ENCODE peak calls at places on chromosomes 13 and 19, in seven cellular contexts. One of them, this sample, is unnamed.

GRCh38 chr13:40190656-40191100 is 475.8 kb downstream of the FOXO1 start:
- DNase-seq in uterus: peak; percentile 71
- DNase-seq in pancreas: no peak
- DNase-seq in colonic mucosa: no peak
- DNase-seq in heart left ventricle: peak; percentile 45
- DNase-seq in left lung: no peak
- DNase-seq in CD4-positive, alpha-beta memory T cell: peak; percentile 71
- DNase-seq in this sample: peak; percentile 91

GRCh38 chr13:94968040-94968756 is 255.9 kb upstream of the SOX21 start:
- DNase-seq in left lung: no peak
- DNase-seq in colonic mucosa: no peak
- DNase-seq in heart left ventricle: no peak
- DNase-seq in pancreas: peak; percentile 50
- DNase-seq in uterus: no peak
- DNase-seq in CD4-positive, alpha-beta memory T cell: no peak
- DNase-seq in this sample: no peak

GRCh38 chr13:44313674-44314073 is 60.0 kb upstream of the SERP2 start:
- DNase-seq in left lung: no peak
- DNase-seq in uterus: no peak
- DNase-seq in CD4-positive, alpha-beta memory T cell: no peak
- DNase-seq in pancreas: no peak
- DNase-seq in heart left ventricle: no peak
- DNase-seq in colonic mucosa: no peak
- DNase-seq in this sample: peak; percentile 81

GRCh38 chr13:91355099-91355825 is 7.8 kb downstream of the MIR17HG start:
- DNase-seq in CD4-positive, alpha-beta memory T cell: no peak
- DNase-seq in uterus: no peak
- DNase-seq in left lung: no peak
- DNase-seq in pancreas: no peak
- DNase-seq in heart left ventricle: no peak
- DNase-seq in colonic mucosa: no peak
- DNase-seq in this sample: no peak

GRCh38 chr13:30892966-30893365 is 13.1 kb upstream of the MEDAG start:
- DNase-seq in pancreas: no peak
- DNase-seq in left lung: no peak
- DNase-seq in heart left ventricle: peak; percentile 57
- DNase-seq in colonic mucosa: no peak
- DNase-seq in uterus: peak; percentile 71
- DNase-seq in CD4-positive, alpha-beta memory T cell: no peak
- DNase-seq in this sample: no peak

GRCh38 chr13:74288361-74288911 is 154.2 kb upstream of the KLF12 start:
- DNase-seq in heart left ventricle: peak; percentile 51
- DNase-seq in uterus: peak; percentile 25
- DNase-seq in CD4-positive, alpha-beta memory T cell: peak; percentile 29
- DNase-seq in pancreas: peak; percentile 32
- DNase-seq in left lung: no peak
- DNase-seq in colonic mucosa: peak; percentile 46
- DNase-seq in this sample: no peak

GRCh38 chr13:24630851-24631341 is 49.3 kb upstream of the ATP12A start:
- DNase-seq in heart left ventricle: no peak
- DNase-seq in colonic mucosa: no peak
- DNase-seq in pancreas: no peak
- DNase-seq in CD4-positive, alpha-beta memory T cell: no peak
- DNase-seq in uterus: no peak
- DNase-seq in left lung: peak; percentile 69
- DNase-seq in this sample: no peak

GRCh38 chr13:31913459-31913858 is 118.1 kb upstream of the FRY start:
- DNase-seq in CD4-positive, alpha-beta memory T cell: no peak
- DNase-seq in left lung: no peak
- DNase-seq in heart left ventricle: no peak
- DNase-seq in colonic mucosa: no peak
- DNase-seq in pancreas: no peak
- DNase-seq in uterus: no peak
- DNase-seq in this sample: no peak

GRCh38 chr13:72284791-72285190 is 417.8 kb upstream of the DACH1 start:
- DNase-seq in colonic mucosa: no peak
- DNase-seq in pancreas: no peak
- DNase-seq in uterus: no peak
- DNase-seq in left lung: no peak
- DNase-seq in heart left ventricle: no peak
- DNase-seq in CD4-positive, alpha-beta memory T cell: no peak
- DNase-seq in this sample: no peak

GRCh38 chr19:39303373-39304184 is 7.4 kb downstream of the IFNL1 start:
- DNase-seq in pancreas: no peak
- DNase-seq in heart left ventricle: no peak
- DNase-seq in left lung: no peak
- DNase-seq in uterus: no peak
- DNase-seq in CD4-positive, alpha-beta memory T cell: no peak
- DNase-seq in colonic mucosa: no peak
- DNase-seq in this sample: peak; percentile 80

GRCh38 chr13:42656136-42656535 is 82.2 kb downstream of the TNFSF11 start:
- DNase-seq in CD4-positive, alpha-beta memory T cell: no peak
- DNase-seq in left lung: no peak
- DNase-seq in heart left ventricle: no peak
- DNase-seq in pancreas: no peak
- DNase-seq in uterus: no peak
- DNase-seq in colonic mucosa: no peak
- DNase-seq in this sample: no peak

GRCh38 chr13:50244913-50245574 is 229.8 kb downstream of the KCNRG start:
- DNase-seq in colonic mucosa: peak; percentile 32
- DNase-seq in left lung: peak; percentile 43
- DNase-seq in CD4-positive, alpha-beta memory T cell: no peak
- DNase-seq in heart left ventricle: no peak
- DNase-seq in uterus: no peak
- DNase-seq in pancreas: no peak
- DNase-seq in this sample: peak; percentile 87

GRCh38 chr19:6580313-6580712 is 10.6 kb downstream of the CD70 start:
- DNase-seq in colonic mucosa: no peak
- DNase-seq in pancreas: no peak
- DNase-seq in CD4-positive, alpha-beta memory T cell: no peak
- DNase-seq in uterus: no peak
- DNase-seq in left lung: peak; percentile 45
- DNase-seq in heart left ventricle: no peak
- DNase-seq in this sample: peak; percentile 87

GRCh38 chr13:59034198-59034597 is 1129.5 kb downstream of the DIAPH3 start:
- DNase-seq in colonic mucosa: no peak
- DNase-seq in heart left ventricle: no peak
- DNase-seq in left lung: no peak
- DNase-seq in uterus: no peak
- DNase-seq in pancreas: no peak
- DNase-seq in CD4-positive, alpha-beta memory T cell: no peak
- DNase-seq in this sample: no peak

GRCh38 chr13:102100234-102100633 is 301.6 kb downstream of the FGF14 start:
- DNase-seq in CD4-positive, alpha-beta memory T cell: no peak
- DNase-seq in pancreas: no peak
- DNase-seq in colonic mucosa: no peak
- DNase-seq in left lung: no peak
- DNase-seq in uterus: no peak
- DNase-seq in heart left ventricle: no peak
- DNase-seq in this sample: no peak

GRCh38 chr13:97933736-97934135 is 19.7 kb upstream of the IPO5 start:
- DNase-seq in heart left ventricle: no peak
- DNase-seq in left lung: no peak
- DNase-seq in CD4-positive, alpha-beta memory T cell: no peak
- DNase-seq in uterus: no peak
- DNase-seq in pancreas: no peak
- DNase-seq in colonic mucosa: no peak
- DNase-seq in this sample: no peak

GRCh38 chr13:97934590-97934989 is 18.9 kb upstream of the IPO5 start:
- DNase-seq in heart left ventricle: no peak
- DNase-seq in left lung: no peak
- DNase-seq in uterus: no peak
- DNase-seq in pancreas: no peak
- DNase-seq in colonic mucosa: no peak
- DNase-seq in CD4-positive, alpha-beta memory T cell: no peak
- DNase-seq in this sample: peak; percentile 48

GRCh38 chr13:97935071-97935470 is 18.4 kb upstream of the IPO5 start:
- DNase-seq in CD4-positive, alpha-beta memory T cell: no peak
- DNase-seq in pancreas: no peak
- DNase-seq in heart left ventricle: no peak
- DNase-seq in colonic mucosa: no peak
- DNase-seq in uterus: no peak
- DNase-seq in left lung: no peak
- DNase-seq in this sample: no peak

GRCh38 chr13:97944396-97945029 is 9.0 kb upstream of the IPO5 start:
- DNase-seq in uterus: no peak
- DNase-seq in colonic mucosa: no peak
- DNase-seq in heart left ventricle: no peak
- DNase-seq in CD4-positive, alpha-beta memory T cell: no peak
- DNase-seq in pancreas: no peak
- DNase-seq in left lung: no peak
- DNase-seq in this sample: peak; percentile 51

DNA sequence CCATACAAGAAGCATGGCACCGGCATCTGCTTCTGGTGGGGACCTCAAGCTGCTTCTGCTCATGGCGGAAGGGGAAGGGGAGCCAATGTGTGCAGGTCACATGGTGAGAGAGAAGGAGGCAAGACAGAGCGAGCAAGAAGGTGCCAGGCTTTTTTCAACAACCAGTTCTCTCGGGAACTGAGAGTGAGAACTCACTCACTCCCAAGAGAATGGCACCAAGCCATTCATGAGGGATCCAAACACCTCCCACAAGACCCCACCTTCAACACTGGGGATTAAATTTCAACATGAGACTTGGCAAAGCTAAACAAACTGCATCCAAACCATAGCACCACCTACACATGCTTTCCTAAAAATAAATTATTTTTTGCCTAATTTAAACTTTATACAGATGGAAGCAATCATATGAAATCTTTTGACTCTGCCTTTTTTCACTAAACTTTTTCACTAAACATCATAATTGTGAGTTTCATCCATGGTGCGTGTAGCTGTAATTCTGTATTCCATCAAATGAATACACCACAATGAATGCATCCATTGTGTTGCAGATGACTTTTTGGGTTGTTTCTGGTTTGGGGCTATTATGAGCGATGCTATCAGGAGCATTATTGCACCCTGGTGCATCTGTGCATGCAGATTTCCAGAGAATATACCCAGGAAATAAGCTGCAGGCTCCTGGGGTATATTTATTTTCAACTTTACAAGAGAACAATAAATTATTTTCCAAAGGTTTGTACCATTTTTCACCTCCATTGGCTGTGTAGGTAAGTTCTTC is 14.6 kb upstream of the IPO5 start:
- DNase-seq in CD4-positive, alpha-beta memory T cell: no peak
- DNase-seq in heart left ventricle: no peak
- DNase-seq in pancreas: no peak
- DNase-seq in left lung: no peak
- DNase-seq in colonic mucosa: no peak
- DNase-seq in uterus: no peak
- DNase-seq in this sample: no peak
- H3K27ac ChIP-seq in CD4-positive, alpha-beta memory T cell: no peak overlapping the region
- H3K27ac ChIP-seq in heart left ventricle: no peak overlapping the region
- H3K27ac ChIP-seq in pancreas: no peak overlapping the region
- H3K27ac ChIP-seq in left lung: no peak overlapping the region
- H3K27ac ChIP-seq in colonic mucosa: no peak overlapping the region
- H3K27ac ChIP-seq in uterus: no peak overlapping the region
- H3K27ac ChIP-seq in this sample: no peak overlapping the region

GRCh38 chr13:20709782-20710181 is 6.3 kb downstream of the IL17D start:
- DNase-seq in CD4-positive, alpha-beta memory T cell: no peak
- DNase-seq in heart left ventricle: no peak
- DNase-seq in pancreas: no peak
- DNase-seq in colonic mucosa: no peak
- DNase-seq in uterus: no peak
- DNase-seq in left lung: no peak
- DNase-seq in this sample: peak; percentile 67

GRCh38 chr13:20709369-20709768 is 5.9 kb downstream of the IL17D start:
- DNase-seq in left lung: no peak
- DNase-seq in pancreas: no peak
- DNase-seq in uterus: no peak
- DNase-seq in colonic mucosa: no peak
- DNase-seq in CD4-positive, alpha-beta memory T cell: no peak
- DNase-seq in heart left ventricle: no peak
- DNase-seq in this sample: no peak

GRCh38 chr13:20706661-20707060 is 3.2 kb downstream of the IL17D start:
- DNase-seq in uterus: no peak
- DNase-seq in CD4-positive, alpha-beta memory T cell: no peak
- DNase-seq in heart left ventricle: no peak
- DNase-seq in colonic mucosa: no peak
- DNase-seq in pancreas: no peak
- DNase-seq in left lung: no peak
- DNase-seq in this sample: peak; percentile 71

GRCh38 chr13:20711301-20712044 is 8.0 kb downstream of the IL17D start:
- DNase-seq in pancreas: no peak
- DNase-seq in CD4-positive, alpha-beta memory T cell: no peak
- DNase-seq in left lung: no peak
- DNase-seq in heart left ventricle: no peak
- DNase-seq in colonic mucosa: no peak
- DNase-seq in uterus: no peak
- DNase-seq in this sample: no peak

GRCh38 chr13:20708216-20708615 is 4.7 kb downstream of the IL17D start:
- DNase-seq in uterus: no peak
- DNase-seq in left lung: no peak
- DNase-seq in heart left ventricle: no peak
- DNase-seq in CD4-positive, alpha-beta memory T cell: no peak
- DNase-seq in colonic mucosa: no peak
- DNase-seq in pancreas: no peak
- DNase-seq in this sample: no peak
- H3K4me3 ChIP-seq in uterus: no peak overlapping the region
- H3K4me3 ChIP-seq in left lung: no peak overlapping the region
- H3K4me3 ChIP-seq in heart left ventricle: no peak overlapping the region
- H3K4me3 ChIP-seq in CD4-positive, alpha-beta memory T cell: no peak overlapping the region
- H3K4me3 ChIP-seq in colonic mucosa: no peak overlapping the region
- H3K4me3 ChIP-seq in pancreas: no peak overlapping the region
- H3K4me3 ChIP-seq in this sample: no peak overlapping the region

GRCh38 chr19:34186205-34186604 is 13.9 kb downstream of the LSM14A start:
- DNase-seq in uterus: no peak
- DNase-seq in CD4-positive, alpha-beta memory T cell: no peak
- DNase-seq in left lung: no peak
- DNase-seq in heart left ventricle: no peak
- DNase-seq in pancreas: no peak
- DNase-seq in colonic mucosa: no peak
- DNase-seq in this sample: no peak
- H3K4me1 ChIP-seq in uterus: peaks cover 14% of the 10 kb centered on the region
- H3K4me1 ChIP-seq in CD4-positive, alpha-beta memory T cell: peaks cover 96% of the 10 kb centered on the region
- H3K4me1 ChIP-seq in left lung: peaks cover 92% of the 10 kb centered on the region
- H3K4me1 ChIP-seq in heart left ventricle: peaks cover 84% of the 10 kb centered on the region
- H3K4me1 ChIP-seq in pancreas: peaks cover 58% of the 10 kb centered on the region
- H3K4me1 ChIP-seq in colonic mucosa: no peaks in the 10 kb centered on the region
- H3K4me1 ChIP-seq in this sample: peaks cover 33% of the 10 kb centered on the region

GRCh38 chr13:75785130-75785529 is 149.0 kb downstream of the LMO7 start:
- DNase-seq in colonic mucosa: no peak
- DNase-seq in CD4-positive, alpha-beta memory T cell: no peak
- DNase-seq in uterus: no peak
- DNase-seq in pancreas: no peak
- DNase-seq in heart left ventricle: no peak
- DNase-seq in left lung: no peak
- DNase-seq in this sample: no peak

GRCh38 chr13:75787249-75787940 is 151.3 kb downstream of the LMO7 start:
- DNase-seq in colonic mucosa: no peak
- DNase-seq in pancreas: no peak
- DNase-seq in uterus: no peak
- DNase-seq in heart left ventricle: no peak
- DNase-seq in left lung: no peak
- DNase-seq in CD4-positive, alpha-beta memory T cell: no peak
- DNase-seq in this sample: peak; percentile 63

GRCh38 chr13:75790198-75790970 is 154.3 kb downstream of the LMO7 start:
- DNase-seq in heart left ventricle: no peak
- DNase-seq in left lung: no peak
- DNase-seq in uterus: no peak
- DNase-seq in colonic mucosa: no peak
- DNase-seq in CD4-positive, alpha-beta memory T cell: no peak
- DNase-seq in pancreas: no peak
- DNase-seq in this sample: no peak

GRCh38 chr13:75789451-75790197 is 153.5 kb downstream of the LMO7 start:
- DNase-seq in CD4-positive, alpha-beta memory T cell: no peak
- DNase-seq in left lung: no peak
- DNase-seq in colonic mucosa: no peak
- DNase-seq in pancreas: no peak
- DNase-seq in heart left ventricle: peak; percentile 62
- DNase-seq in uterus: no peak
- DNase-seq in this sample: no peak

GRCh38 chr13:75788494-75788991 is 152.4 kb downstream of the LMO7 start:
- DNase-seq in left lung: peak; percentile 57
- DNase-seq in pancreas: no peak
- DNase-seq in colonic mucosa: peak; percentile 74
- DNase-seq in CD4-positive, alpha-beta memory T cell: no peak
- DNase-seq in uterus: no peak
- DNase-seq in heart left ventricle: peak; percentile 52
- DNase-seq in this sample: no peak
- H3K27ac ChIP-seq in left lung: peak overlapping the region; percentile 3
- H3K27ac ChIP-seq in pancreas: no peak overlapping the region
- H3K27ac ChIP-seq in colonic mucosa: peak overlapping the region; percentile 34
- H3K27ac ChIP-seq in CD4-positive, alpha-beta memory T cell: no peak overlapping the region
- H3K27ac ChIP-seq in uterus: no peak overlapping the region
- H3K27ac ChIP-seq in heart left ventricle: peak overlapping the region; percentile 87
- H3K27ac ChIP-seq in this sample: peak overlapping the region; percentile 56